ENCODE peak calls at places on chromosome 1, in four cellular contexts. C is mucosa of descending colon, K is mammary epithelial cell, H is psoas muscle. P is an unnamed sample.

GRCh38 chr1:230086152-230086551 is 19.1 kb downstream of the GALNT2 start:
- DNase-seq in H (no peak), C (no peak), K (no peak), P (no peak)

GRCh38 chr1:4119516-4120220 is 219.6 kb upstream of the C1orf174 start:
- DNase-seq in H (no peak), K (no peak), C (no peak), P (peak)

GRCh38 chr1:199959033-199959774 is 68.3 kb upstream of the NR5A2 start:
- DNase-seq in K (no peak), H (no peak), C (no peak), P (peak)

GRCh38 chr1:21966247-21967000 is 10.4 kb upstream of the CELA3B start:
- DNase-seq in K (peak), H (peak), C (no peak), P (peak)

GRCh38 chr1:78713249-78713648 is 63.6 kb downstream of the IFI44 start:
- DNase-seq in H (no peak), K (no peak), C (no peak), P (no peak)

GRCh38 chr1:204782118-204782700 is 88.5 kb upstream of the NFASC start:
- DNase-seq in H (no peak), K (peak), C (no peak), P (no peak)

GRCh38 chr1:31584869-31585735 is 8.8 kb downstream of the TINAGL1 start:
- DNase-seq in C (no peak), K (no peak), H (no peak), P (peak)

GRCh38 chr1:108141604-108142003 is 58.5 kb downstream of the SLC25A24 start:
- DNase-seq in H (no peak), K (peak), C (no peak), P (no peak)

GRCh38 chr1:241837413-241837812 is 10.6 kb upstream of the EXO1 start:
- DNase-seq in K (no peak), C (no peak), H (no peak), P (no peak)

GRCh38 chr1:14113841-14114567 is 414.0 kb downstream of the PRDM2 start:
- DNase-seq in K (peak), C (peak), H (no peak), P (no peak)

GRCh38 chr1:53697671-53698380 is 41.1 kb downstream of the GLIS1 start:
- DNase-seq in C (peak), H (no peak), K (no peak), P (peak)

GRCh38 chr1:23793018-23793781 is 2.3 kb downstream of the LYPLA2 start:
- DNase-seq in K (peak), C (peak), H (peak), P (peak)

GRCh38 chr1:55689800-55690199 is 474.6 kb upstream of the USP24 start:
- DNase-seq in C (no peak), K (no peak), H (no peak), P (no peak)

GRCh38 chr1:52970149-52970548 is 43.1 kb downstream of the SCP2 start:
- DNase-seq in H (no peak), K (no peak), C (no peak), P (no peak)

GRCh38 chr1:164223378-164223777 is 335.6 kb upstream of the PBX1 start:
- DNase-seq in K (no peak), C (no peak), H (no peak), P (no peak)

GRCh38 chr1:188261849-188262248 is 1433.1 kb downstream of the PLA2G4A start:
- DNase-seq in K (no peak), C (no peak), H (no peak), P (no peak)

GRCh38 chr1:109239047-109239579 is 10.2 kb upstream of the CELSR2 start:
- DNase-seq in H (no peak), C (no peak), K (no peak), P (no peak)

GRCh38 chr1:66654643-66655042 is 97.6 kb upstream of the DYNLT5 start:
- DNase-seq in K (no peak), C (no peak), H (no peak), P (no peak)

GRCh38 chr1:12407050-12407961 is 177.5 kb downstream of the VPS13D start:
- DNase-seq in H (no peak), K (peak), C (peak), P (no peak)

GRCh38 chr1:232239557-232240468 is 390.1 kb downstream of the SIPA1L2 start:
- DNase-seq in H (no peak), C (no peak), K (no peak), P (no peak)

GRCh38 chr1:180600301-180600700 is 31.5 kb upstream of the XPR1 start:
- DNase-seq in H (no peak), C (no peak), K (no peak), P (no peak)

GRCh38 chr1:207838156-207839082 is 72.5 kb downstream of the CD34 start:
- DNase-seq in K (no peak), C (peak), H (peak), P (no peak)

GRCh38 chr1:115189814-115190541 is 100.7 kb upstream of the TSPAN2 start:
- DNase-seq in K (peak), H (no peak), C (no peak), P (no peak)

GRCh38 chr1:119000371-119001180 is 12.4 kb upstream of the TBX15 start:
- DNase-seq in K (no peak), C (no peak), H (peak), P (peak)

GRCh38 chr1:53321776-53322602 is 5.9 kb downstream of the LRP8 start:
- DNase-seq in H (peak), C (no peak), K (no peak), P (peak)

GRCh38 chr1:224430511-224431113 is 4.0 kb downstream of the WDR26 start:
- DNase-seq in K (peak), C (peak), H (no peak), P (no peak)

GRCh38 chr1:55747285-55747890 is 532.2 kb upstream of the USP24 start:
- DNase-seq in C (no peak), K (no peak), H (no peak), P (no peak)

GRCh38 chr1:74513396-74513795 is 985 bp upstream of the LRRC53 start:
- DNase-seq in C (no peak), H (no peak), K (no peak), P (no peak)

GRCh38 chr1:161738627-161739287 is 10.8 kb upstream of the DUSP12 start:
- DNase-seq in C (peak), H (peak), K (peak), P (peak)

GRCh38 chr1:55517036-55517435 is 301.9 kb upstream of the USP24 start:
- DNase-seq in K (no peak), H (no peak), C (no peak), P (no peak)

GRCh38 chr1:30876451-30877204 is 31.9 kb downstream of the SDC3 start:
- DNase-seq in K (no peak), C (no peak), H (no peak), P (no peak)

GRCh38 chr1:231934797-231935196 is 308.2 kb downstream of the DISC1 start:
- DNase-seq in H (no peak), C (peak), K (peak), P (no peak)

GRCh38 chr1:62196091-62196690 is 1.5 kb downstream of the L1TD1 start:
- DNase-seq in K (no peak), C (no peak), H (no peak), P (no peak)

GRCh38 chr1:245650441-245650840 is 495.7 kb downstream of the KIF26B start:
- DNase-seq in H (no peak), C (no peak), K (no peak), P (no peak)

GRCh38 chr1:160997323-160998038 is 23.5 kb downstream of the F11R start:
- DNase-seq in K (peak), H (peak), C (peak), P (peak)

GRCh38 chr1:113567427-113567826 is 177.1 kb downstream of the MAGI3 start:
- DNase-seq in K (no peak), C (no peak), H (no peak), P (no peak)

GRCh38 chr1:52503706-52504105 is 49.2 kb downstream of the TUT4 start:
- DNase-seq in H (no peak), K (no peak), C (no peak), P (no peak)

GRCh38 chr1:235858784-235859183 is 7.9 kb downstream of the LYST start:
- DNase-seq in H (no peak), K (no peak), C (no peak), P (no peak)

GRCh38 chr1:222600274-222600673 is 10.5 kb upstream of the TAF1A start:
- DNase-seq in H (no peak), K (no peak), C (no peak), P (no peak)

GRCh38 chr1:16141573-16142336 is 14.1 kb downstream of the EPHA2 start:
- DNase-seq in K (no peak), H (no peak), C (no peak), P (no peak)
- H3K4me3 ChIP-seq in K (no peak), H (no peak), C (no peak), P (no peak)

DNA sequence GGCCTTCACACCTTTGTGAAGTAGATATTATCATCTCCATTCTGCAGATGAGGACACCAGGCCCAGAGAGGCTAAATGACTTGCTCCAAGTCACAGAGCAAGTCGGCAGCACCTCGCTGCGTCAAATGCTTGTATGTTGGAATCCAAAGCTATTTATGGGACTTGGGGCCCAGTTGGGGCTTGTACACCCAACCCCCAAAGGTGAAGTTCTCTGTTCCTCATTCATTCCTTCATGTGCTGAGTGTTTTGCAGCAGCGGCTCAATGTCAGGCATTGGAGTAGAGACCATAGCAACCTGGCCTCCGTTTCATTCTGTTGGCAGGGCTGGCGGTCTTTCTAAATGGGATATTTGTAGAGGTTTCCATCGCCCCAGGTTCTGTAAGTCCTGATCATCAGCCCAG is 113.4 kb upstream of the SLC25A33 start:
- DNase-seq in K (no peak), C (no peak), H (no peak), P (no peak)
- H3K4me3 ChIP-seq in K (no peak), C (no peak), H (no peak), P (peak)

GRCh38 chr1:155982106-155982505 is 3.8 kb upstream of the ARHGEF2 start:
- DNase-seq in C (no peak), H (no peak), K (no peak), P (no peak)
- H3K4me3 ChIP-seq in C (no peak), H (peak), K (no peak), P (no peak)

GRCh38 chr1:217090073-217090911 is 367.1 kb upstream of the ESRRG start:
- DNase-seq in H (no peak), K (no peak), C (no peak), P (no peak)
- H3K4me3 ChIP-seq in H (peak), K (peak), C (no peak), P (peak)

GRCh38 chr1:154541231-154541630 is 17.2 kb downstream of the UBE2Q1 start:
- DNase-seq in K (no peak), C (no peak), H (no peak), P (peak)
- H3K4me3 ChIP-seq in K (no peak), C (no peak), H (no peak), P (no peak)